ENCODE peak calls at places on chromosomes 3 and 15, in four cellular contexts. N is effector memory CD4-positive, alpha-beta T cell; I is left lung; Y is fibroblast of lung. O is an unnamed sample. For H3K4me1, the result is how much of the 10 kb centered on the place peaks cover.

GRCh38 chr15:35932541-35932940 is 386.6 kb upstream of the DPH6 start:
- DNase-seq in N (no peak), Y (peak), I (no peak), O (no peak)

GRCh38 chr3:157436583-157437300 is at the start of gene PTX3:
- DNase-seq in I (peak), N (no peak), Y (peak), O (no peak)

GRCh38 chr3:129597087-129597791 is 9.2 kb downstream of the PLXND1 start:
- DNase-seq in I (no peak), N (no peak), Y (peak), O (no peak)

GRCh38 chr15:74768771-74769342 is 13.0 kb upstream of the CSK start:
- DNase-seq in N (no peak), Y (peak), I (peak), O (peak)

GRCh38 chr15:75349851-75350588 is 3.2 kb downstream of the NEIL1 start:
- DNase-seq in I (peak), Y (no peak), N (peak), O (peak)

GRCh38 chr3:49469037-49469875 is 811 bp upstream of the DAG1 start:
- DNase-seq in N (no peak), Y (peak), I (peak), O (no peak)

GRCh38 chr3:37974121-37974927 is 16.3 kb upstream of the VILL start:
- DNase-seq in I (peak), Y (peak), N (peak), O (peak)

GRCh38 chr3:4581905-4582611 is 88.9 kb downstream of the ITPR1 start:
- DNase-seq in Y (no peak), N (no peak), I (no peak), O (no peak)

GRCh38 chr3:44939581-44940036 is 36.4 kb downstream of the ZDHHC3 start:
- DNase-seq in N (no peak), Y (peak), I (no peak), O (no peak)

GRCh38 chr3:85003479-85003878 is 44.7 kb downstream of the CADM2 start:
- DNase-seq in I (no peak), N (no peak), Y (no peak), O (no peak)

GRCh38 chr3:40317061-40317676 is 7.7 kb downstream of the EIF1B start:
- DNase-seq in N (no peak), I (no peak), Y (peak), O (peak)

GRCh38 chr15:63513728-63514127 is 9.3 kb downstream of the USP3 start:
- DNase-seq in N (no peak), I (no peak), Y (no peak), O (no peak)

GRCh38 chr15:41411441-41411840 is 5.5 kb upstream of the RTF1 start:
- DNase-seq in I (no peak), Y (no peak), N (no peak), O (no peak)

GRCh38 chr3:81743096-81744025 is 18.1 kb downstream of the GBE1 start:
- DNase-seq in I (no peak), Y (peak), N (no peak), O (no peak)

GRCh38 chr3:79161941-79162340 is 605.9 kb downstream of the ROBO1 start:
- DNase-seq in Y (no peak), I (no peak), N (no peak), O (no peak)

GRCh38 chr15:52171386-52171785 is 19.8 kb downstream of the GNB5 start:
- DNase-seq in I (no peak), Y (no peak), N (no peak), O (peak)

GRCh38 chr15:74826372-74826819 is at the start of gene CPLX3:
- DNase-seq in I (no peak), N (peak), Y (no peak), O (peak)

GRCh38 chr3:8780279-8780678 is 10.9 kb upstream of the OXTR start:
- DNase-seq in N (no peak), I (no peak), Y (no peak), O (no peak)

GRCh38 chr15:81023483-81024264 is 23.0 kb downstream of the TLNRD1 start:
- DNase-seq in N (no peak), I (peak), Y (peak), O (no peak)

GRCh38 chr3:32045091-32045964 is 61.1 kb upstream of the GPD1L start:
- DNase-seq in I (no peak), Y (peak), N (no peak), O (no peak)

GRCh38 chr3:151864423-151865101 is 8.9 kb upstream of the SUCNR1 start:
- DNase-seq in N (no peak), Y (peak), I (no peak), O (no peak)

GRCh38 chr15:78712797-78713515 is 71.9 kb upstream of the CHRNB4 start:
- DNase-seq in I (no peak), Y (no peak), N (no peak), O (no peak)

GRCh38 chr3:46549989-46550388 is 16.1 kb downstream of the LRRC2 start:
- DNase-seq in I (no peak), Y (no peak), N (no peak), O (no peak)

GRCh38 chr3:46551615-46552014 is 14.5 kb downstream of the LRRC2 start:
- DNase-seq in Y (no peak), I (no peak), N (no peak), O (no peak)

GRCh38 chr3:46552538-46552937 is 13.6 kb downstream of the LRRC2 start:
- DNase-seq in I (no peak), Y (no peak), N (no peak), O (no peak)

GRCh38 chr3:46546896-46547440 is 19.1 kb downstream of the LRRC2 start:
- DNase-seq in Y (no peak), I (no peak), N (no peak), O (no peak)

GRCh38 chr3:46549408-46549904 is 16.6 kb downstream of the LRRC2 start:
- DNase-seq in I (no peak), Y (peak), N (no peak), O (no peak)
- H3K4me1 ChIP-seq in I (under half), Y (under half), N (under half), O (under half)

GRCh38 chr3:101009386-101009785 is 16.2 kb upstream of the ABI3BP start:
- DNase-seq in I (no peak), N (no peak), Y (peak), O (no peak)

GRCh38 chr3:101011086-101011485 is 17.9 kb upstream of the ABI3BP start:
- DNase-seq in I (no peak), Y (no peak), N (no peak), O (no peak)

DNA sequence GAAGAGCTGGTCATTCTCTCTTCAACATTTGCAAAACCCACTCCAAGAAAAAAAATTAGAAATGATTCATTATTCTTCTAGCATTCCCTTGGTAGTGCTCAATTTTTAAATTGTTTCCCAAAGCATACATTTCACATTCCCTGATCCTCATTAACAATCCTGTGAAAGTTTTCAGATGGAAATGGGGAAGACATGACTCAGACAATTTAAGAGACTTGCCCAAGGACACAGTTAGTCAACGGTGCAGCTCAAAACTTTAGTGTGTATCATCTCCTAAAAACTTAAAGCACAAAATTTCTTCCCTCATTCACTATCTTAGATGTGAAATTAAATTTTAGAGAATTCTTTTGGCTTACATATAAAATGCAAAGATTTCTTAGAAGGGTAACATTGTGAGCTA is 17.1 kb upstream of the ABI3BP start:
- DNase-seq in N (no peak), Y (peak), I (no peak), O (no peak)
- H3K4me3 ChIP-seq in N (no peak), Y (no peak), I (no peak), O (no peak)

GRCh38 chr3:43298292-43298691 is 12.0 kb downstream of the SNRK start:
- DNase-seq in Y (no peak), N (no peak), I (no peak), O (no peak)

GRCh38 chr3:43296565-43296964 is 10.2 kb downstream of the SNRK start:
- DNase-seq in I (no peak), N (peak), Y (no peak), O (peak)

GRCh38 chr3:43291546-43291945 is 5.2 kb downstream of the SNRK start:
- DNase-seq in I (no peak), N (no peak), Y (peak), O (no peak)

GRCh38 chr3:43298761-43299160 is 12.4 kb downstream of the SNRK start:
- DNase-seq in N (no peak), Y (no peak), I (no peak), O (no peak)

GRCh38 chr3:43294975-43295374 is 8.6 kb downstream of the SNRK start:
- DNase-seq in I (no peak), N (no peak), Y (peak), O (no peak)
- H3K4me1 ChIP-seq in I (half or more), N (half or more), Y (under half), O (half or more)

DNA sequence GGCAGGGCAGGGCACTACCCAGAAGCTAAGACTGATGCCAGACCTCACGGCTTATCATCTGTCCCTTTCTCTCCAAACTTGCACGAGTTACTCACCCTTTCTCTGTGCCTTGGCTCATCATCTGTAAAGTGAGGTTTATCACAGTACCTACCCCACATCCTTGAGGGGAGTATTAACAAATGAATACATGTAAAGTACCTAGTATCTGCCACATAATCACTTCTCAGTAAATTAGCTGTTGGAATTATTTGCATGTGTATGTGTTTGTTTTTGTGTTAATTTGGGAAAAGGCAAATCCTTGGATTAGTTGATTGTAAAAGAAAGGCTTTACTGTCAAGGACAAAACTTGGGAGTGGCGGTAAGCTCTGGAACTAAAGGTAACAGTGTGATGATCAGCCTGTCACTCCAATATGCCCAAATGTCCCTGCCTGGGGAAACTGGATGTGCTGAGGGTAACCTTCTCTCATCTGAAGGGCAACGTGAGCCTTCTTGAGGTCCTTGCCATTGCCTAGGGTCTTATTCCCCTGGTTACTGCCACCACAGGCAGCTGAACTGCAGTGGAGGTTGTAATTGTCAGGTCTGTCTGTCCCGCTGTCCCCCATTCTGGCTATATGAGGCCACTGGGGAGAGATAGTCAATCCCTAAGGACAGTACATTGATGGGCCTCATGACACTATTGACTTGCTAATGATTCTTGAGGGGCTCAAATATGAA is 269.4 kb downstream of the CLSTN2 start:
- DNase-seq in Y (no peak), I (no peak), N (no peak), O (no peak)
- H3K4me3 ChIP-seq in Y (no peak), I (no peak), N (no peak), O (no peak)

O was measured in naive thymus-derived CD4-positive, alpha-beta T cell.